ENCODE peak calls at places on chromosomes 7 and 10, in seven cellular contexts. Y, X, B, Q, T, N and H are unnamed samples.
A peak's percentile ranks its signal among the peaks of the same experiment; 100 is the strongest.

GRCh38 chr7:115632636-115633035 is 397.9 kb downstream of the TFEC start:
- DNase-seq in X (no peak), T (no peak), Y (no peak), Q (no peak), N (no peak), B (no peak), H (no peak)

GRCh38 chr7:42372498-42372897 is 135.5 kb upstream of the GLI3 start:
- DNase-seq in B (no peak), Y (no peak), Q (no peak), T (peak; percentile 25), X (no peak), N (no peak), H (no peak)

GRCh38 chr10:47421057-47421952 is 37.2 kb upstream of the ZNF488 start:
- DNase-seq in X (no peak), B (no peak), Q (no peak), T (no peak), N (peak; percentile 74), Y (peak; percentile 91), H (no peak)

GRCh38 chr10:133401981-133402725 is 8.2 kb downstream of the MTG1 start:
- DNase-seq in N (no peak), Q (no peak), T (no peak), B (no peak), X (peak; percentile 42), Y (no peak), H (no peak)

GRCh38 chr10:87095241-87095945 is 387 bp downstream of the SHLD2 start:
- DNase-seq in N (peak; percentile 86), T (peak; percentile 80), Y (peak; percentile 80), B (peak; percentile 76), Q (peak; percentile 71), X (peak; percentile 92), H (peak; percentile 70)

GRCh38 chr7:95469850-95470249 is 15.9 kb upstream of the ASB4 start:
- DNase-seq in B (peak; percentile 66), Y (no peak), N (no peak), T (no peak), X (no peak), Q (no peak), H (no peak)

GRCh38 chr10:4383683-4384082 is 442.3 kb upstream of the AKR1E2 start:
- DNase-seq in N (no peak), X (no peak), B (no peak), Q (no peak), T (no peak), Y (peak; percentile 16), H (no peak)

GRCh38 chr7:103981003-103981423 is 8.4 kb downstream of the RELN start:
- DNase-seq in N (no peak), Q (no peak), B (no peak), X (no peak), Y (no peak), T (no peak), H (no peak)

GRCh38 chr10:124543971-124544370 is 82.3 kb downstream of the LHPP start:
- DNase-seq in B (no peak), Q (no peak), N (no peak), Y (no peak), T (no peak), X (no peak), H (no peak)

GRCh38 chr7:831596-832291 is 532 bp upstream of the SUN1 start:
- DNase-seq in Q (no peak), T (no peak), Y (peak; percentile 94), B (peak; percentile 35), N (peak; percentile 93), X (no peak), H (no peak)

GRCh38 chr10:49410365-49411074 is 14.6 kb upstream of the DRGX start:
- DNase-seq in N (no peak), Q (no peak), T (no peak), X (no peak), B (no peak), Y (no peak), H (no peak)

GRCh38 chr10:4721994-4722753 is 103.8 kb upstream of the AKR1E2 start:
- DNase-seq in B (no peak), Q (no peak), N (peak; percentile 32), Y (peak; percentile 54), T (no peak), X (no peak), H (no peak)

GRCh38 chr7:94060772-94061171 is 56.6 kb upstream of the BET1 start:
- DNase-seq in N (no peak), Q (no peak), X (no peak), T (no peak), Y (peak; percentile 82), B (no peak), H (no peak)

GRCh38 chr7:69204936-69205335 is 393.3 kb upstream of the AUTS2 start:
- DNase-seq in N (no peak), T (no peak), B (no peak), Y (no peak), X (no peak), Q (no peak), H (no peak)

GRCh38 chr10:1061930-1062769 is 6.0 kb downstream of the WDR37 start:
- DNase-seq in B (no peak), Q (no peak), N (no peak), X (no peak), Y (peak; percentile 54), T (no peak), H (no peak)

GRCh38 chr10:126479280-126479679 is 91.0 kb upstream of the ADAM12 start:
- DNase-seq in B (no peak), X (no peak), Q (no peak), Y (no peak), T (no peak), N (no peak), H (no peak)

GRCh38 chr10:50382576-50383023 is 131.3 kb upstream of the ASAH2 start:
- DNase-seq in T (no peak), Q (no peak), N (no peak), X (no peak), Y (no peak), B (no peak), H (no peak)

GRCh38 chr10:48776005-48776522 is 91.4 kb downstream of the WDFY4 start:
- DNase-seq in B (no peak), X (no peak), T (no peak), Y (no peak), N (no peak), Q (no peak), H (no peak)

GRCh38 chr10:45580781-45581496 is 91.6 kb downstream of the ZFAND4 start:
- DNase-seq in N (no peak), Q (no peak), Y (no peak), X (no peak), B (no peak), T (no peak), H (no peak)

GRCh38 chr7:69782917-69783684 is 184.8 kb downstream of the AUTS2 start:
- DNase-seq in X (no peak), Y (no peak), N (no peak), B (no peak), Q (no peak), T (no peak), H (no peak)

GRCh38 chr10:79168231-79168630 is 99.5 kb downstream of the ZMIZ1 start:
- DNase-seq in B (no peak), T (no peak), Y (no peak), Q (no peak), N (no peak), X (no peak), H (no peak)

GRCh38 chr10:3838723-3839437 is 53.9 kb upstream of the KLF6 start:
- DNase-seq in Q (no peak), X (no peak), T (no peak), Y (no peak), B (no peak), N (peak; percentile 36), H (no peak)

GRCh38 chr10:44513592-44513991 is 128.7 kb upstream of the CXCL12 start:
- DNase-seq in N (no peak), X (no peak), Q (no peak), Y (peak; percentile 18), B (no peak), T (no peak), H (no peak)

GRCh38 chr10:131096031-131096430 is 215.5 kb downstream of the TCERG1L start:
- DNase-seq in B (no peak), T (no peak), X (peak; percentile 8), N (no peak), Q (no peak), Y (no peak), H (no peak)

GRCh38 chr10:131098416-131098952 is 213.0 kb downstream of the TCERG1L start:
- DNase-seq in B (no peak), Y (no peak), X (peak; percentile 10), Q (no peak), N (no peak), T (no peak), H (no peak)

GRCh38 chr10:131102147-131102546 is 209.4 kb downstream of the TCERG1L start:
- DNase-seq in Q (no peak), N (no peak), B (no peak), T (no peak), Y (no peak), X (peak; percentile 31), H (no peak)

GRCh38 chr10:131101011-131101410 is 210.5 kb downstream of the TCERG1L start:
- DNase-seq in X (peak; percentile 20), B (no peak), Y (no peak), N (no peak), T (no peak), Q (no peak), H (no peak)

DNA sequence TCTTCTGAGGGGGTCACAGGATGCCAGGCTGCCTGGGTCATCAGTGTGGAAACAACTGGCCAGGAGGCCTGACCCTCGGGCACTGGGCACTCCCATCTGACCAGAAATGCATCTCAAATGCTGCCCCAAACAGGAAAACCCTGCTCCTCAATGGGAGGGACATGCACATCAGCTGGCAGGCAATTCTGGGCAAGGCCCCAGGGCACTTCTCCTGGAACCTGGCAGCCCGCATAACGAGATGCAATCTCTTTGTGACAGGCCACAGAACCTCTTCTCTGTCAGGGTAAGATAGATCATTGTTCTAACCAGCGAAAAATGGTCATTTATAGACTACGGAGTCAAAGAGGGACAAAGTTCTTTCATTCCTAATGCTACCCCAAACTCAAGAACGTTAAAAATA is 212.5 kb downstream of the TCERG1L start:
- DNase-seq in X (peak; percentile 22), N (peak; percentile 4), Q (peak; percentile 83), Y (no peak), B (no peak), T (no peak), H (no peak)
- H3K9me3 ChIP-seq in X (no peaks in the 10 kb centered on the region), N (peaks cover 6% of the 10 kb centered on the region), Q (no peaks in the 10 kb centered on the region), Y (peaks cover 20% of the 10 kb centered on the region), B (no peaks in the 10 kb centered on the region), T (no peaks in the 10 kb centered on the region), H (no peaks in the 10 kb centered on the region)

GRCh38 chr7:56471811-56472210 is 355.6 kb upstream of the NUPR2 start:
- DNase-seq in N (no peak), X (no peak), B (no peak), T (no peak), Q (no peak), Y (no peak), H (no peak)
- H3K9me3 ChIP-seq in N (peaks cover 59% of the 10 kb centered on the region), X (peaks cover 91% of the 10 kb centered on the region), B (peaks cover 96% of the 10 kb centered on the region), T (peaks cover 24% of the 10 kb centered on the region), Q (peaks cover 90% of the 10 kb centered on the region), Y (peaks cover 64% of the 10 kb centered on the region), H (peaks cover under 1% of the 10 kb centered on the region)

GRCh38 chr7:148588168-148588890 is 2.2 kb upstream of the C7orf33 start:
- DNase-seq in X (no peak), N (no peak), Y (no peak), B (no peak), Q (no peak), T (peak; percentile 55), H (no peak)
- H3K9me3 ChIP-seq in X (no peaks in the 10 kb centered on the region), N (no peaks in the 10 kb centered on the region), Y (no peaks in the 10 kb centered on the region), B (no peaks in the 10 kb centered on the region), Q (no peaks in the 10 kb centered on the region), T (peaks cover 2% of the 10 kb centered on the region), H (no peaks in the 10 kb centered on the region)

DNA sequence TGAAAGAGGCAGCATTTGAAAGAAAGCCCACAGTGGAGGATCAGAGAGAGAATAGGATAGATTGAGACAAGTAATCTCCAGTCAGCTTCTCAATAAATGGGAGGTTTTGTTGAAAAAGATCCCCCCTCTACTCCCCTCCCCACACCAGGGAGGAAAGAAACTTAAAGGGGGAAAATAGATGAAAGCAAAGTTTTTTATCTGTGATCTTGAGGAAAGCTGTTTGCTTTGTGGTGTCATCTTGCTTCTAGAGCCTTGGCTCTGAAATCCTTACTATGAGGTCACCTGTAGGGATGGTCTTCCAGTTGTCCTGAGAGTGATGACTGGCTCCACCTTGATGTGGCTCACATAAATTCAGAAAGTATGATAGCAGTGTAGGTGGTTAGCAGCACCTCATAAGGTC is at the start of gene SPAM1:
- DNase-seq in B (no peak), T (no peak), N (no peak), Q (no peak), Y (no peak), X (no peak), H (no peak)
- H3K9me3 ChIP-seq in B (no peaks in the 10 kb centered on the region), T (no peaks in the 10 kb centered on the region), N (no peaks in the 10 kb centered on the region), Q (no peaks in the 10 kb centered on the region), Y (no peaks in the 10 kb centered on the region), X (no peaks in the 10 kb centered on the region), H (no peaks in the 10 kb centered on the region)